ENCODE peak calls at places on chromosomes 2 and 18, in ten cellular contexts. A, L, G, E, V, K, I, R, Y and T are unnamed samples. For H3K27me3 and H3K4me1, the result is how much of the 10 kb centered on the place peaks cover.

GRCh38 chr2:138752231-138752956 is 27.8 kb downstream of the NXPH2 start:
- DNase-seq in G (no peak), V (peak), A (no peak), K (no peak), I (no peak), E (no peak), Y (no peak), L (peak), R (peak), T (no peak)

GRCh38 chr2:79887747-79888374 is 375.0 kb downstream of the CTNNA2 start:
- DNase-seq in V (peak), L (peak), K (peak), I (peak), G (no peak), R (peak), A (peak), E (no peak), Y (no peak), T (peak)

GRCh38 chr2:8000861-8001260 is 681.0 kb upstream of the ID2 start:
- DNase-seq in A (no peak), L (peak), E (no peak), G (no peak), K (no peak), V (peak), Y (no peak), I (no peak), R (no peak), T (no peak)

GRCh38 chr2:76314621-76315020 is 603.9 kb upstream of the GCFC2 start:
- DNase-seq in L (no peak), G (no peak), K (no peak), A (no peak), I (no peak), R (no peak), V (no peak), E (no peak), Y (no peak), T (no peak)

GRCh38 chr2:41932241-41933034 is 115.4 kb upstream of the PKDCC start:
- DNase-seq in L (no peak), E (no peak), G (no peak), I (no peak), K (no peak), R (peak), Y (peak), A (peak), V (peak), T (peak)

GRCh38 chr2:119063146-119063545 is 95.4 kb downstream of the C1QL2 start:
- DNase-seq in V (no peak), G (no peak), K (no peak), I (no peak), Y (no peak), E (no peak), R (no peak), L (no peak), A (no peak), T (no peak)

GRCh38 chr2:12929806-12930205 is 213.1 kb downstream of the TRIB2 start:
- DNase-seq in E (no peak), K (peak), R (no peak), I (no peak), G (no peak), A (no peak), L (peak), Y (no peak), V (no peak), T (no peak)

GRCh38 chr2:66565291-66565690 is 130.4 kb downstream of the MEIS1 start:
- DNase-seq in E (no peak), A (peak), Y (no peak), K (no peak), I (no peak), L (peak), R (no peak), G (no peak), V (no peak), T (no peak)

GRCh38 chr2:185219981-185220380 is 518.6 kb upstream of the FSIP2 start:
- DNase-seq in L (peak), G (no peak), K (no peak), I (peak), R (peak), V (no peak), Y (no peak), E (no peak), A (no peak), T (no peak)

GRCh38 chr2:156470975-156471583 is 34.9 kb downstream of the GPD2 start:
- DNase-seq in E (no peak), V (no peak), I (no peak), R (no peak), L (no peak), Y (no peak), A (no peak), K (no peak), G (no peak), T (no peak)

GRCh38 chr2:207357216-207357615 is 172.5 kb upstream of the CREB1 start:
- DNase-seq in I (no peak), K (no peak), Y (no peak), E (no peak), L (no peak), G (no peak), R (no peak), V (no peak), A (no peak), T (no peak)

GRCh38 chr2:226760412-226761194 is 39.0 kb downstream of the IRS1 start:
- DNase-seq in G (no peak), E (no peak), R (peak), A (peak), Y (peak), I (peak), K (no peak), L (peak), V (peak), T (no peak)

GRCh38 chr2:54083021-54083420 is 32.4 kb upstream of the ACYP2 start:
- DNase-seq in V (no peak), L (no peak), Y (no peak), A (no peak), K (peak), I (no peak), R (no peak), E (no peak), G (no peak), T (no peak)

DNA sequence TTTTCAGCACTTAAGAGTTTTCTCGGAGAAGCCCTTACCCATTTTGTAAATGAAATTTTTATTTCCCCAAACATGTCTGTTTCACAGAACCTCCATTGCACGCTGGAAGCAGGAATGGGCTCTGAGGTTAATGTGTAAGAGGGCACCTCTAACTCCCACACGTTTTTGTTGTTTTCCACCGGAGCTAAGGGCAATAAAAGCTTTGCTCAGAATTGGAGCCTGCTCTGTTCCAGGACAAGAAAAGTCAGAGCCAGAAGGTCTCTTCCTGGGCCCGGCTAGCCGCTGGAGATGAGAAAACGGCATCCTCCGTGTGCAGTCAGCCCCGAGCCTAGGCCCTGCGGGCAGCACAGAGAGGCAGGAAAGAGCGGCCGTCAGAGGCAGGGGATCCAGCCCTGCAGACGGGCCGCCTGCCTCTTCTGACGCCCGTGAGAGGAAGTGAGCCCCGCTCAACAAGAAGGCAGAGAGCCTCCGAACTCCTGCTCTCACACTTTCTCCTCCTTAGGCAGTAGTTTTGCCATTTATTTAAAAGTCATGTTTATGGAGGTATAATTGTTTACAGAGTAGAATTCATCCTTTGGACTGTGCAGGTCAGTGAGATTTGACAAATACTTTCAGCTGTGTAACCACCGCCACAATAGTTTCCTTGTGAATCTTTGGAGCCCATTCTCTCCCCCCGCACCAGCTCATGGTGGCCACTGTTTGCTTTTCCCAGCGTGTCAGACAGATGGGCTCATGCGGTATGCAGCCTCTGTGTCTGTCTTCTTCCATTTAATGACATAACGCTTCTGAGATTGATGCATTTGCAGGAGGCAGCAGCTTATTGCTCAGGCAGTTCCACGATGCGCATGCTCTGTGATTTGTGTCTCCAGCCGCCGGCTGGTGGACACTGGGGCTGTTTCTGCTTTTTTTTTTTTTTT is 117.3 kb downstream of the GALR1 start:
- DNase-seq in R (peak), E (no peak), G (no peak), L (peak), Y (peak), A (peak), I (peak), V (peak), K (peak), T (peak)
- H3K27me3 ChIP-seq in R (under half), E (under half), G (under half), L (under half), Y (under half), A (under half), I (under half), V (under half), K (under half), T (under half)

GRCh38 chr18:57836557-57836956 is 33.4 kb upstream of the ATP8B1 start:
- DNase-seq in E (no peak), L (no peak), I (no peak), A (no peak), V (no peak), R (no peak), K (no peak), Y (no peak), G (no peak), T (no peak)

GRCh38 chr18:57837917-57838548 is 34.9 kb upstream of the ATP8B1 start:
- DNase-seq in A (no peak), Y (no peak), R (peak), I (no peak), E (no peak), G (no peak), V (peak), L (no peak), K (no peak), T (no peak)

GRCh38 chr18:57843403-57843802 is 40.3 kb upstream of the ATP8B1 start:
- DNase-seq in A (no peak), G (no peak), L (no peak), R (no peak), Y (no peak), E (no peak), I (no peak), V (no peak), K (no peak), T (no peak)

GRCh38 chr18:57841568-57841967 is 38.5 kb upstream of the ATP8B1 start:
- DNase-seq in R (no peak), A (no peak), G (no peak), L (no peak), I (no peak), V (no peak), E (no peak), Y (no peak), K (no peak), T (no peak)

DNA sequence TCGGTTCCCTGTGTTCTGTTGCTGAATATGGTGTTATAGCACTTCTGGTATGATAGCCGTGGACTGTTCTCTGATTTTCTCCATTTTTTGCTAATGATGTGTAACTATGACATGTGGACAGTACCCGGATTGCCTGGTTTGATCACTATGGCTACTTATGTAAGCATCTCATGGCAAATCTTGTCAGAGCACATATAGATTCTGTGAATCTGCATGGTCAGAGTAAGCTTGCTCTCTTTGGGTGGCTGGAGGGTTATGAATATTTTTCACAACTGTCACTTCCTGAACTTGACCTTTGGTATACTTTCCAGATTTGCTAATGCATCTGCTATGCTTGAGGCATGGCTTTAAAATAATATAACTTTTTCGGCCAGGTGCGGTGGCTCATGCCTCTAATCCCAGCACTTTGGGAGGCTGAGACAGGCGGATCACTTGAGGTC is 36.8 kb upstream of the ATP8B1 start:
- DNase-seq in K (no peak), G (no peak), E (no peak), I (no peak), Y (no peak), L (peak), R (peak), V (peak), A (peak), T (no peak)
- H3K4me1 ChIP-seq in K (under half), G (under half), E (under half), I (under half), Y (under half), L (under half), R (under half), V (under half), A (under half), T (under half)

GRCh38 chr2:36513661-36514060 is 84.3 kb downstream of the FEZ2 start:
- DNase-seq in V (no peak), K (no peak), G (no peak), I (no peak), L (no peak), Y (no peak), E (no peak), A (no peak), R (no peak), T (no peak)
- H3K4me3 ChIP-seq in V (no peak), K (no peak), G (no peak), I (no peak), L (no peak), Y (no peak), E (no peak), A (no peak), R (no peak), T (no peak)

GRCh38 chr2:120681181-120681580 is 54.5 kb upstream of the GLI2 start:
- DNase-seq in I (no peak), Y (no peak), E (no peak), A (no peak), K (no peak), G (no peak), L (no peak), R (no peak), V (no peak), T (no peak)
- H3K27me3 ChIP-seq in I (half or more), Y (under half), E (under half), A (under half), K (under half), G (under half), L (under half), R (under half), V (under half), T (under half)

DNA sequence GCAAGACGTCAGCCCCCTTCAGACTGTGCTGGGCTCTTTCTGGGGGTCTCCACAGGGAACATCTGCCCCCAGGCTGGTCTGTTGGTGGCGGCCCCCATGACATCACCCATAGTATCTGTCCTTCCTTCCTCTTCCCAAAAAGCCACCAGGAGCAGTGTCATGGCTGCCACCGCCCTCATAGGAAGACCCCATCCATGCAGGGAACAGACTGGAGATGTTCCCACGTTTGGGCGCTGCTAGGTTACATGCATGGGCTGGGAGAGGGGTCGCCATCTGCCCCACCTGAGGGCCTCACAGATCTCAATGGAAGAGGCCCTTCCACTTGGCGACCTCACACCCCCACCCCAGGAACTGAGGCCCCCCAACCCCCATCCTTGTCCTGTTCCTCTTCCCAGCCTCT is 5.1 kb downstream of the SPATA3 start:
- DNase-seq in K (no peak), R (no peak), I (no peak), Y (no peak), A (no peak), G (no peak), V (no peak), L (no peak), E (no peak), T (no peak)
- H3K4me1 ChIP-seq in K (under half), R (under half), I (under half), Y (under half), A (under half), G (under half), V (under half), L (under half), E (under half), T (under half)

DNA sequence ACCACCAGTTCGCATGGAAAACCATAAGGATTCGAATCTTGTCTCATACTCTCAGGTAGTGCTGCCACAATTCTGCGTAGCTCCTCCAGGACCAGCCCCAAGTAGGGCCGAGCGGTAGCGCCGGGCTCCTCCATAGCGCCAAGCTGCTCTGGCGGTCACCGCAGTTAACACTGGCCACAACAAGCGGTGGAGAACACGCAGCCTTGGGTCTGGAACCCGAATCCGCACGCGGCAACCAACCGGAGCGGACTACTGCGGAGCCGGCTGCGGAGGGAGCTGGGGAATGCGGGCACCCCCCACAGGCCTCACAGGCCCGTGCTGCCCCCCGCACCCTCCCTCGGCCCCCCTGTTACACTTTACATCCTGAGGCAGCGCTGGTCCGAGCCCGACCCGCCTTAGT is 531.5 kb downstream of the STK39 start:
- DNase-seq in I (no peak), A (no peak), V (no peak), K (peak), L (no peak), E (no peak), G (no peak), R (no peak), Y (no peak), T (no peak)
- H3K4me3 ChIP-seq in I (no peak), A (no peak), V (no peak), K (no peak), L (no peak), E (no peak), G (no peak), R (no peak), Y (no peak), T (no peak)

DNA sequence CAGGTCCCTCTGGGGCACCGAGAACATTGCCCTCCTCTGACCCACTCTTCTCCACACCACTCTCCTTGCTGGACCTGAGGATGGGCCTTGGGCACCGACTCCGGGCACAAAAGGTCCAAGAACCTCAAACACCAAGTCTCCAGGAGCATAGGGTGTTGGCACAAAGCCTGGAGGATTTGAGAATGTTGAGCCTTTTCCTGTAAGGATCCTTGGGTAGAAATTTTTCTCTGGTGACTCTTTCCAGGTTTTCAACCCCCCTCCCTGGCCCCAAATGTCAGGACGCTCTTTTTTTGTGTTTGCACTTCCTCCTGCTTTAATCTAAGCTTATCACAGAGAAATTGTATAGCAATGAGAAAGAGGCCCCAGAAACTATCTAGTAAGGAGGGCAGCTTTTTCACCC is 9.2 kb downstream of the SPR start:
- DNase-seq in V (peak), A (peak), R (no peak), G (no peak), E (no peak), K (no peak), I (no peak), Y (no peak), L (no peak), T (no peak)
- H3K27me3 ChIP-seq in V (half or more), A (under half), R (under half), G (under half), E (under half), K (half or more), I (half or more), Y (under half), L (under half), T (under half)

GRCh38 chr2:19346983-19347618 is 11.3 kb downstream of the OSR1 start:
- DNase-seq in V (no peak), G (no peak), I (no peak), L (no peak), A (no peak), R (no peak), E (no peak), K (no peak), Y (no peak), T (no peak)
- H3K4me1 ChIP-seq in V (under half), G (under half), I (under half), L (under half), A (under half), R (under half), E (under half), K (under half), Y (under half), T (under half)